ENCODE peak calls at places on chromosome 12, in eight cellular contexts. N is GM12865; B is Kasumi-1; P is mesothelial cell of epicardium; U is endothelial cell; K is stimulated activated CD8-positive, alpha-beta memory T cell treated with anti-CD3 and anti-CD28 coated beads, Interleukin-15, amount 100 ng/mL, for 24 hours; I is stimulated activated CD4-positive, alpha-beta T cell treated with anti-CD3 and anti-CD28 coated beads, Interleukin-15, amount 100 ng/mL, for 48 hours; W is uterus. E is an unnamed sample.

GRCh38 chr12:121815221-121815620 is 11.4 kb downstream of the SETD1B start:
- DNase-seq in U (no peak), N (no peak), P (no peak), B (no peak), W (no peak), K (no peak), I (no peak), E (no peak)

GRCh38 chr12:19002192-19002591 is 127.3 kb upstream of the PLEKHA5 start:
- DNase-seq in W (no peak), K (no peak), U (no peak), N (no peak), P (no peak), I (no peak), B (no peak), E (no peak)

GRCh38 chr12:9687228-9687627 is 17.7 kb downstream of the CLEC2D start:
- DNase-seq in P (no peak), U (no peak), I (no peak), N (no peak), B (no peak), K (no peak), W (no peak), E (no peak)

GRCh38 chr12:112685321-112685720 is 106.2 kb upstream of the RPH3A start:
- DNase-seq in P (no peak), B (no peak), U (no peak), I (no peak), N (no peak), W (no peak), K (no peak), E (no peak)

GRCh38 chr12:237026-237815 is 23.3 kb upstream of the SLC6A12 start:
- DNase-seq in W (no peak), U (no peak), P (no peak), I (no peak), N (no peak), B (no peak), K (no peak), E (peak; percentile 71)

GRCh38 chr12:9763025-9763424 is 2.3 kb upstream of the CD69 start:
- DNase-seq in N (no peak), I (no peak), B (peak; percentile 40), U (no peak), P (no peak), K (no peak), W (no peak), E (no peak)

GRCh38 chr12:94531196-94531720 is 71.6 kb upstream of the CEP83 start:
- DNase-seq in W (no peak), U (no peak), I (no peak), N (no peak), B (no peak), P (no peak), K (no peak), E (no peak)

GRCh38 chr12:56223571-56224101 is 506 bp upstream of the NABP2 start:
- DNase-seq in K (no peak), P (no peak), W (no peak), N (no peak), U (no peak), B (no peak), I (no peak), E (no peak)

GRCh38 chr12:107337354-107338095 is 244.2 kb upstream of the CRY1 start:
- DNase-seq in B (no peak), W (no peak), I (no peak), K (no peak), P (no peak), U (no peak), N (no peak), E (no peak)

GRCh38 chr12:116591608-116592115 is 32.5 kb downstream of the MAP1LC3B2 start:
- DNase-seq in W (no peak), I (no peak), N (no peak), K (no peak), P (no peak), B (no peak), U (no peak), E (no peak)

GRCh38 chr12:64212066-64212746 is 9.9 kb downstream of the KICS2 start:
- DNase-seq in K (no peak), I (no peak), B (no peak), W (no peak), N (no peak), U (no peak), P (no peak), E (no peak)

GRCh38 chr12:79194595-79194994 is 330.0 kb downstream of the SYT1 start:
- DNase-seq in P (no peak), W (no peak), U (no peak), N (no peak), I (no peak), K (no peak), B (no peak), E (no peak)

GRCh38 chr12:112575559-112576067 is 156.9 kb downstream of the PTPN11 start:
- DNase-seq in W (no peak), P (no peak), B (no peak), U (no peak), I (no peak), N (no peak), K (no peak), E (no peak)

GRCh38 chr12:60194682-60195081 is 598.9 kb downstream of the SLC16A7 start:
- DNase-seq in U (no peak), P (no peak), B (no peak), K (no peak), N (no peak), W (no peak), I (no peak), E (no peak)

GRCh38 chr12:104768033-104768432 is 190.1 kb downstream of the SLC41A2 start:
- DNase-seq in P (no peak), K (no peak), B (no peak), U (no peak), W (no peak), I (no peak), N (no peak), E (no peak)

GRCh38 chr12:106090586-106091411 is 48.0 kb downstream of the NUAK1 start:
- DNase-seq in B (no peak), U (no peak), I (no peak), W (peak; percentile 80), P (no peak), N (no peak), K (no peak), E (no peak)

GRCh38 chr12:77751939-77752338 is 78.8 kb upstream of the NAV3 start:
- DNase-seq in B (no peak), U (no peak), W (no peak), I (no peak), N (no peak), K (no peak), P (no peak), E (no peak)

GRCh38 chr12:8697476-8698131 is at the start of gene RIMKLB:
- DNase-seq in K (peak; percentile 60), W (peak; percentile 90), B (peak; percentile 39), N (peak; percentile 86), U (peak; percentile 78), P (peak; percentile 82), I (peak; percentile 34), E (peak; percentile 71)